ENCODE peak calls at places on chromosomes 16 and 17, in four cellular contexts. P is GM12878, I is HepG2, S is K562. F is an unnamed sample.

GRCh38 chr16:87995644-87996043 is 44.4 kb downstream of the BANP start:
- DNase-seq in I (no peak), P (no peak), S (no peak), F (no peak)

GRCh38 chr17:18978050-18978449 is 26.1 kb downstream of the SLC5A10 start:
- DNase-seq in I (no peak), P (no peak), S (no peak), F (no peak)

GRCh38 chr17:48605991-48606891 is 1.5 kb upstream of the HOXB6 start:
- DNase-seq in S (no peak), I (no peak), P (no peak), F (no peak)

GRCh38 chr16:50058091-50058771 is 7.5 kb upstream of the HEATR3 start:
- DNase-seq in I (no peak), S (no peak), P (no peak), F (no peak)

GRCh38 chr16:11682655-11683096 is 14.4 kb downstream of the SNN start:
- DNase-seq in I (no peak), S (no peak), P (no peak), F (no peak)

GRCh38 chr16:87487361-87487924 is 5.4 kb downstream of the ZCCHC14 start:
- DNase-seq in I (peak; percentile 97), P (no peak), S (peak; percentile 69), F (peak; percentile 15)

GRCh38 chr17:65332375-65332774 is 195.2 kb downstream of the RGS9 start:
- DNase-seq in I (no peak), S (no peak), P (no peak), F (no peak)

GRCh38 chr17:63032141-63032540 is 66.1 kb downstream of the TANC2 start:
- DNase-seq in P (no peak), S (no peak), I (no peak), F (no peak)

GRCh38 chr16:54287018-54287757 is 601 bp upstream of the IRX3 start:
- DNase-seq in P (no peak), S (no peak), I (no peak), F (no peak)

GRCh38 chr17:72930031-72930430 is 162.5 kb downstream of the SLC39A11 start:
- DNase-seq in S (no peak), I (no peak), P (no peak), F (no peak)

GRCh38 chr16:1309888-1310831 is 724 bp downstream of the UBE2I start:
- DNase-seq in P (no peak), S (peak; percentile 75), I (no peak), F (no peak)

GRCh38 chr16:983044-984030 is 1.8 kb downstream of the SOX8 start:
- DNase-seq in I (no peak), S (no peak), P (no peak), F (no peak)

GRCh38 chr16:85950519-85950918 is 51.6 kb downstream of the IRF8 start:
- DNase-seq in I (no peak), S (no peak), P (no peak), F (no peak)

GRCh38 chr17:45739786-45740185 is 44.3 kb upstream of the CRHR1 start:
- DNase-seq in P (no peak), I (no peak), S (no peak), F (no peak)

GRCh38 chr17:37821025-37821713 is 76.3 kb upstream of the HNF1B start:
- DNase-seq in P (no peak), S (no peak), I (no peak), F (no peak)

GRCh38 chr17:51955245-51955644 is 203.3 kb downstream of the CA10 start:
- DNase-seq in P (no peak), I (no peak), S (no peak), F (no peak)

GRCh38 chr16:30004424-30004776 is 6.4 kb downstream of the DOC2A start:
- DNase-seq in P (no peak), S (no peak), I (no peak), F (no peak)

GRCh38 chr16:70760221-70760620 is 40.7 kb downstream of the VAC14 start:
- DNase-seq in I (no peak), S (no peak), P (no peak), F (no peak)

GRCh38 chr16:87919681-87919994 is 16.7 kb downstream of the CA5A start:
- DNase-seq in I (no peak), P (no peak), S (no peak), F (no peak)

GRCh38 chr17:82561429-82562035 is 42.0 kb downstream of the FOXK2 start:
- DNase-seq in I (peak; percentile 47), P (no peak), S (no peak), F (no peak)

GRCh38 chr17:62724398-62725146 is 83.5 kb downstream of the MARCHF10 start:
- DNase-seq in I (no peak), P (peak; percentile 91), S (no peak), F (no peak)

GRCh38 chr17:17417718-17418151 is 59.1 kb upstream of the MED9 start:
- DNase-seq in P (no peak), I (peak; percentile 68), S (peak; percentile 71), F (no peak)

GRCh38 chr17:37770631-37771518 is 26.0 kb upstream of the HNF1B start:
- DNase-seq in P (no peak), I (peak; percentile 61), S (peak; percentile 60), F (no peak)

DNA sequence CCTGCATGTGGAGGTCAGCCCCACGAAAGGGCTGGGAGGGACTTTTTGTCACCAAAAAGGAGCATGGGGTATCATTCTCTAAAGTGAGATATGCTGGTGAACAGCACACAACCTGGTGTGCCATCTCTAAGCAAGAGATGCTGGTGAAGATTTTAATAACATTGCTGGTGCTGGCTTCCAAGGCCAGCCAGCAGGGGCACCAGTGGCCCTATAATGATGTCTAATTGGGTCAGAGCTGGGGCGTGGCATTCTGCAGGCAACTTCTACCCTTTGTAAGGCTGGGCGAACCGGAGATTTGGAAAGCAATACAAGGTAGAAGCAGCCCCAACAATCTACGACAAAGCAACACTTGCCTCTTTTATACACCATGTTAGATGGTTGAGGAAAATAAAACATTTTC is 16.8 kb downstream of the SDR42E1 start:
- DNase-seq in P (no peak), I (no peak), S (peak; percentile 35), F (no peak)
- TF ChIP-seq HDAC6 in P (no peak), I (no peak), S (no peak), F (no peak)

GRCh38 chr16:16138034-16138635 is 85.2 kb downstream of the ABCC6 start:
- DNase-seq in S (no peak), I (no peak), P (no peak), F (no peak)

GRCh38 chr16:16137110-16137509 is 86.2 kb downstream of the ABCC6 start:
- DNase-seq in S (no peak), I (no peak), P (no peak), F (no peak)

GRCh38 chr16:16133943-16134604 is 89.2 kb downstream of the ABCC6 start:
- DNase-seq in S (no peak), I (no peak), P (no peak), F (no peak)

GRCh38 chr16:16139061-16139460 is 84.2 kb downstream of the ABCC6 start:
- DNase-seq in S (no peak), I (no peak), P (no peak), F (no peak)

GRCh38 chr16:16136588-16136987 is 86.7 kb downstream of the ABCC6 start:
- DNase-seq in I (no peak), P (no peak), S (no peak), F (no peak)
- TF ChIP-seq HDAC6 in I (no peak), P (no peak), S (no peak), F (no peak)

DNA sequence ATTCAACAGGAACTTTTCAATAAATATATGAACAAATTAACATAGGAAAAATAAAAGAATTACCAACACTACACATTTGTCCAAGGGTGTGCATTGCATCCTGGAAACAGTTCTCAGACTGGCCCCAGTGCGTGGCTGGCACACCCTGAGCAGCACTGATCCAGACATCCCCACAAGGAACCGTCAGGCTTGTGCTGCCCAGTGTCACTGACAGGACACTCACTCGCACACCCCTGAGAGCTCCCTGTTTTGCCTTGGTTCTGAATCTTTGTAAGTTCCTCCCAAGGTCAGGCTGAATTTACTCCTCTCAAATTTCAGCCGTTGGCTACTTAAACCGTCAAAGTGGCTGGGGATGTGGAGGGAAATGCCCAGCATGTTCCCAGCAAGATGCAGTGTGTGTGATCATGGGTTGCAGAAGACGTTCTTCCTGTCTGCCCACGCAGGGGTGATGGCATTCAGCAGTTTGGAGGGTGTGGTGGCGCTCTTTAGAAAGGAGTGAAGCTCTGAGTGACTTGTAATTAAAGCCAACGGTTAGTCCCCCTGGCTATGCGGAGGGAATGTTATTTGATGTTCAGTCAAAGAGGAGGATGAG is 1.7 kb downstream of the MT2A start:
- DNase-seq in S (no peak), P (peak; percentile 55), I (peak; percentile 35), F (no peak)
- TF ChIP-seq HDAC6 in S (no peak), P (no peak), I (no peak), F (no peak)

GRCh38 chr16:31064882-31065461 is 9.1 kb downstream of the ZNF668 start:
- DNase-seq in I (no peak), S (no peak), P (no peak), F (no peak)
- TF ChIP-seq HDAC6 in I (no peak), S (no peak), P (no peak), F (no peak)

DNA sequence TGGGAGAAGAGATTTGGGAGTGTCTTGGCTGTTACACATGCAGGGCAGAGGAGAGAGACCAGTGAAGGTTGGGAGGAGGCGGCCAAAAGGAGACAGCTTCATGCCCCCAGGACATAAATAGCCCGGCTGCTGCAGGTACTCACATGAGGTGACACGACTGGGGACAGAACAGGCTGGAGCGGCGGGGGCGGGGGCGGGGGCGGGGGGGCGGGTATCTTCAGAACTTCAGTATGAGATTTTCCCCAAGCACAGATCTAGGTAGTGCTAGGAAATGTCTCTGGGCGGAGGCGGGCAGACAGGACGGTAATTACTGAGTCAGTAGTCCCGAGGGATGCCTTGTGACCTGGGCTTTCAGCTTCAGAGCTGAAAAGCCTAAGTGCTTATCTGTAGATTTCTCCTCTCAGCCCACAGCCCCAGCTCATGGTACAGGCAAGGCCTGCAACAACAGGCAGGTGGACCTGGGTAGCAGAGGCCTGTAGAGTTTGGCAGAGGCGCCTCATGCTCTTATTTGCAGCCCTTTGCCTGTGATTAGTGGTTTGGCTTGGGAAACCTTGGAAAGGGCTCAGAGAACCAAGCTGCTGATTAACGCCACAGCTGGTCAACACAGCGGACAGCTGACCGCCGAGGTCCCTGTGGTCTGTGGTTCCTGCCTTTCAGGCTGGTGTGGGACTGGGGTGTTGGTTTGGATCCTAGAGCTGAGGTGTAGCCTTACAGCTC is 24.5 kb downstream of the UNK start:
- DNase-seq in S (peak; percentile 67), P (peak; percentile 57), I (no peak), F (no peak)
- TF ChIP-seq HDAC6 in S (no peak), P (no peak), I (no peak), F (no peak)

DNA sequence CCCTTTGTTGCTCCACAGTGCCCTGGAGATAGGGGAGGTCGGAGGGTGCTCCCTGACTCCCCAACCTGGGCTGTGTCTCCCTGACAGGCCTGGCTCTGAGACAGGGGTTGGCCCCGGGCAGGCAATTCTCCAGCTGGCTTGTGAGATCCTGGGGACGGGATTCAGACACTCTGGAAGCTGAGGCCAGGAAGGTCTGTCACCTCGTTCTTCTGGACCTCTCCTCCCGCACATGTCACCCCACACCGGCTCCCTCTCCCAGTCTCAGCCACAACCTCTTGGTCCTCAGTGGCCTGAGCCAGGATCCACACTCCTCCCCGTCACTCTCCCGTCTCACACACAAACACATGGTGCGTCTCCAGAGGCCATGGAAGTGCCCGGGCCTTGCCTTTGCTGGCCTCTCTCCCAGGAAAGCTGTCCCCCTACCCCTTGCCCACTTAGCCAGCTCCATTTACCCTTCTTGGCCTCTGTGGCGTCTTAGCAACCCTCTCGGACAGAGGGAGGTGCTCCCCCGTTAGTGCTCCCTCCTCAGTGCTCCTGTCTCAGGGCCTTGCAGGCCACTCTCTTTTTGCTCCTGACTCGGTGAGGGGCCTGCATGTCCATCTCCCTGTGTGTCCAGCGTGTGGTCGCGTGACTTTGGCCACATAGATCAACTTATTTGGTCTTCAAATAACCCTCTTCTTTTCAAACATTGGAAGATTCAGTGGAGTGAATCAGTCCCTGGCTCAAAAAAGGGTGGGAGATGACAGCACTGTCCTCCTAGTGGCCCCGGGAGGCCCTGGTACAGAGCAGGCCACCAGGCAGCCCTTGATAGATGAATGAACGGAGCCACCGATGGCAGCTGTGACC is 747 bp downstream of the ADGRG3 start:
- DNase-seq in P (no peak), I (no peak), S (no peak), F (no peak)
- TF ChIP-seq HDAC6 in P (no peak), I (no peak), S (no peak), F (no peak)

GRCh38 chr17:33225509-33225908 is 67.6 kb downstream of the ASIC2 start:
- DNase-seq in P (no peak), I (no peak), S (no peak), F (no peak)
- TF ChIP-seq HDAC6 in P (no peak), I (no peak), S (no peak), F (no peak)